ENCODE peak calls at places on chromosome 4, in six cellular contexts. One of them, this sample, is unnamed.

GRCh38 chr4:23572382-23572781 is 317.5 kb downstream of the PPARGC1A start:
- DNase-seq in Daoy: no peak
- DNase-seq in D341Med: no peak
- DNase-seq in cardiac septum: no peak
- DNase-seq in AG10803: no peak
- DNase-seq in effector CD8-positive, alpha-beta T cell: no peak
- DNase-seq in this sample: no peak

GRCh38 chr4:100414016-100414790 is 103.6 kb downstream of the EMCN start:
- DNase-seq in Daoy: no peak
- DNase-seq in D341Med: no peak
- DNase-seq in cardiac septum: no peak
- DNase-seq in AG10803: peak
- DNase-seq in effector CD8-positive, alpha-beta T cell: no peak
- DNase-seq in this sample: no peak

GRCh38 chr4:98566491-98567008 is 91.9 kb downstream of the TSPAN5 start:
- DNase-seq in Daoy: no peak
- DNase-seq in D341Med: no peak
- DNase-seq in cardiac septum: no peak
- DNase-seq in AG10803: peak
- DNase-seq in effector CD8-positive, alpha-beta T cell: no peak
- DNase-seq in this sample: peak

GRCh38 chr4:153489856-153490558 is 23.8 kb downstream of the TMEM131L start:
- DNase-seq in Daoy: peak
- DNase-seq in D341Med: no peak
- DNase-seq in cardiac septum: no peak
- DNase-seq in AG10803: no peak
- DNase-seq in effector CD8-positive, alpha-beta T cell: no peak
- DNase-seq in this sample: no peak

GRCh38 chr4:121594796-121595526 is 101.8 kb downstream of the ANXA5 start:
- DNase-seq in Daoy: peak
- DNase-seq in D341Med: no peak
- DNase-seq in cardiac septum: no peak
- DNase-seq in AG10803: peak
- DNase-seq in effector CD8-positive, alpha-beta T cell: no peak
- DNase-seq in this sample: peak

GRCh38 chr4:188821500-188821899 is 682.3 kb downstream of the TRIML1 start:
- DNase-seq in Daoy: no peak
- DNase-seq in D341Med: no peak
- DNase-seq in cardiac septum: no peak
- DNase-seq in AG10803: no peak
- DNase-seq in effector CD8-positive, alpha-beta T cell: no peak
- DNase-seq in this sample: peak

GRCh38 chr4:84582302-84582987 is 482 bp upstream of the CDS1 start:
- DNase-seq in Daoy: peak
- DNase-seq in D341Med: peak
- DNase-seq in cardiac septum: peak
- DNase-seq in AG10803: peak
- DNase-seq in effector CD8-positive, alpha-beta T cell: peak
- DNase-seq in this sample: peak

GRCh38 chr4:2962614-2963184 is 507 bp downstream of the NOP14 start:
- DNase-seq in Daoy: no peak
- DNase-seq in D341Med: no peak
- DNase-seq in cardiac septum: no peak
- DNase-seq in AG10803: peak
- DNase-seq in effector CD8-positive, alpha-beta T cell: no peak
- DNase-seq in this sample: peak

GRCh38 chr4:8179074-8179473 is 20.0 kb upstream of the SH3TC1 start:
- DNase-seq in Daoy: no peak
- DNase-seq in D341Med: no peak
- DNase-seq in cardiac septum: no peak
- DNase-seq in AG10803: no peak
- DNase-seq in effector CD8-positive, alpha-beta T cell: no peak
- DNase-seq in this sample: no peak

GRCh38 chr4:119643306-119644042 is 14.9 kb upstream of the PDE5A start:
- DNase-seq in Daoy: no peak
- DNase-seq in D341Med: no peak
- DNase-seq in cardiac septum: no peak
- DNase-seq in AG10803: peak
- DNase-seq in effector CD8-positive, alpha-beta T cell: no peak
- DNase-seq in this sample: no peak

GRCh38 chr4:150173420-150173819 is 95.2 kb downstream of the DCLK2 start:
- DNase-seq in Daoy: no peak
- DNase-seq in D341Med: no peak
- DNase-seq in cardiac septum: no peak
- DNase-seq in AG10803: peak
- DNase-seq in effector CD8-positive, alpha-beta T cell: no peak
- DNase-seq in this sample: peak

GRCh38 chr4:4302416-4302815 is 12.4 kb downstream of the ZBTB49 start:
- DNase-seq in Daoy: no peak
- DNase-seq in D341Med: no peak
- DNase-seq in cardiac septum: no peak
- DNase-seq in AG10803: no peak
- DNase-seq in effector CD8-positive, alpha-beta T cell: no peak
- DNase-seq in this sample: no peak

GRCh38 chr4:3756343-3757059 is 9.7 kb upstream of the ADRA2C start:
- DNase-seq in Daoy: peak
- DNase-seq in D341Med: no peak
- DNase-seq in cardiac septum: no peak
- DNase-seq in AG10803: no peak
- DNase-seq in effector CD8-positive, alpha-beta T cell: no peak
- DNase-seq in this sample: no peak

GRCh38 chr4:166143227-166143626 is 270.2 kb downstream of the TLL1 start:
- DNase-seq in Daoy: peak
- DNase-seq in D341Med: no peak
- DNase-seq in cardiac septum: no peak
- DNase-seq in AG10803: peak
- DNase-seq in effector CD8-positive, alpha-beta T cell: no peak
- DNase-seq in this sample: peak

GRCh38 chr4:180828455-180829018 is 1414.7 kb upstream of the TENM3 start:
- DNase-seq in Daoy: peak
- DNase-seq in D341Med: peak
- DNase-seq in cardiac septum: no peak
- DNase-seq in AG10803: peak
- DNase-seq in effector CD8-positive, alpha-beta T cell: no peak
- DNase-seq in this sample: peak

GRCh38 chr4:124227979-124228378 is 484.6 kb downstream of the ANKRD50 start:
- DNase-seq in Daoy: no peak
- DNase-seq in D341Med: no peak
- DNase-seq in cardiac septum: no peak
- DNase-seq in AG10803: no peak
- DNase-seq in effector CD8-positive, alpha-beta T cell: no peak
- DNase-seq in this sample: no peak

GRCh38 chr4:86961605-86962295 is 26.9 kb downstream of the AFF1 start:
- DNase-seq in Daoy: peak
- DNase-seq in D341Med: no peak
- DNase-seq in cardiac septum: no peak
- DNase-seq in AG10803: peak
- DNase-seq in effector CD8-positive, alpha-beta T cell: no peak
- DNase-seq in this sample: peak

GRCh38 chr4:25090516-25090915 is 59.8 kb upstream of the LGI2 start:
- DNase-seq in Daoy: peak
- DNase-seq in D341Med: no peak
- DNase-seq in cardiac septum: no peak
- DNase-seq in AG10803: no peak
- DNase-seq in effector CD8-positive, alpha-beta T cell: no peak
- DNase-seq in this sample: no peak

GRCh38 chr4:146511381-146511780 is 10.4 kb downstream of the SLC10A7 start:
- DNase-seq in Daoy: no peak
- DNase-seq in D341Med: no peak
- DNase-seq in cardiac septum: no peak
- DNase-seq in AG10803: no peak
- DNase-seq in effector CD8-positive, alpha-beta T cell: no peak
- DNase-seq in this sample: no peak

GRCh38 chr4:3423952-3424351 is 17.8 kb upstream of the HGFAC start:
- DNase-seq in Daoy: no peak
- DNase-seq in D341Med: no peak
- DNase-seq in cardiac septum: no peak
- DNase-seq in AG10803: no peak
- DNase-seq in effector CD8-positive, alpha-beta T cell: no peak
- DNase-seq in this sample: no peak

GRCh38 chr4:57614533-57614932 is 504.3 kb upstream of the IGFBP7 start:
- DNase-seq in Daoy: no peak
- DNase-seq in D341Med: no peak
- DNase-seq in cardiac septum: no peak
- DNase-seq in AG10803: no peak
- DNase-seq in effector CD8-positive, alpha-beta T cell: no peak
- DNase-seq in this sample: no peak

GRCh38 chr4:36394352-36394903 is 113.0 kb downstream of the DTHD1 start:
- DNase-seq in Daoy: no peak
- DNase-seq in D341Med: no peak
- DNase-seq in cardiac septum: no peak
- DNase-seq in AG10803: no peak
- DNase-seq in effector CD8-positive, alpha-beta T cell: no peak
- DNase-seq in this sample: no peak

GRCh38 chr4:143381171-143382118 is 44.8 kb downstream of the GAB1 start:
- DNase-seq in Daoy: peak
- DNase-seq in D341Med: no peak
- DNase-seq in cardiac septum: peak
- DNase-seq in AG10803: peak
- DNase-seq in effector CD8-positive, alpha-beta T cell: no peak
- DNase-seq in this sample: peak

GRCh38 chr4:145782756-145783155 is 102.8 kb downstream of the C4orf51 start:
- DNase-seq in Daoy: no peak
- DNase-seq in D341Med: no peak
- DNase-seq in cardiac septum: no peak
- DNase-seq in AG10803: no peak
- DNase-seq in effector CD8-positive, alpha-beta T cell: no peak
- DNase-seq in this sample: no peak

GRCh38 chr4:153205028-153205648 is 895 bp downstream of the TRIM2 start:
- DNase-seq in Daoy: no peak
- DNase-seq in D341Med: no peak
- DNase-seq in cardiac septum: no peak
- DNase-seq in AG10803: no peak
- DNase-seq in effector CD8-positive, alpha-beta T cell: no peak
- DNase-seq in this sample: peak

GRCh38 chr4:139754913-139755312 is 89.3 kb downstream of the MGST2 start:
- DNase-seq in Daoy: no peak
- DNase-seq in D341Med: no peak
- DNase-seq in cardiac septum: no peak
- DNase-seq in AG10803: no peak
- DNase-seq in effector CD8-positive, alpha-beta T cell: no peak
- DNase-seq in this sample: no peak

GRCh38 chr4:5566526-5566925 is 141.8 kb downstream of the EVC2 start:
- DNase-seq in Daoy: no peak
- DNase-seq in D341Med: no peak
- DNase-seq in cardiac septum: no peak
- DNase-seq in AG10803: no peak
- DNase-seq in effector CD8-positive, alpha-beta T cell: no peak
- DNase-seq in this sample: no peak

GRCh38 chr4:1466034-1466960 is 60.1 kb upstream of the NKX1-1 start:
- DNase-seq in Daoy: no peak
- DNase-seq in D341Med: peak
- DNase-seq in cardiac septum: peak
- DNase-seq in AG10803: no peak
- DNase-seq in effector CD8-positive, alpha-beta T cell: no peak
- DNase-seq in this sample: no peak

GRCh38 chr4:62324215-62324614 is 1124.1 kb downstream of the ADGRL3 start:
- DNase-seq in Daoy: no peak
- DNase-seq in D341Med: no peak
- DNase-seq in cardiac septum: no peak
- DNase-seq in AG10803: no peak
- DNase-seq in effector CD8-positive, alpha-beta T cell: no peak
- DNase-seq in this sample: no peak

GRCh38 chr4:100269446-100269845 is 79.2 kb upstream of the DDIT4L start:
- DNase-seq in Daoy: no peak
- DNase-seq in D341Med: peak
- DNase-seq in cardiac septum: no peak
- DNase-seq in AG10803: no peak
- DNase-seq in effector CD8-positive, alpha-beta T cell: no peak
- DNase-seq in this sample: no peak

GRCh38 chr4:5738061-5738460 is 27.1 kb downstream of the EVC start:
- DNase-seq in Daoy: no peak
- DNase-seq in D341Med: no peak
- DNase-seq in cardiac septum: no peak
- DNase-seq in AG10803: no peak
- DNase-seq in effector CD8-positive, alpha-beta T cell: no peak
- DNase-seq in this sample: no peak